ENCODE peak calls at places on chromosomes 6 and 20, in nine cellular contexts. One of them, this sample, is unnamed.

GRCh38 chr20:25324412-25324811 is 66.2 kb downstream of the ABHD12 start:
- DNase-seq in EL: no peak
- DNase-seq in stimulated activated CD8-positive, alpha-beta memory T cell treated with anti-CD3 and anti-CD28 coated beads, Interleukin-2, amount 100 ng/mL, for 48 hours: no peak
- DNase-seq in fibroblast of the aortic adventitia: no peak
- DNase-seq in stimulated activated CD4-positive, alpha-beta T cell treated with anti-CD3 and anti-CD28 coated beads, Interleukin-12 subunit alpha, Interleukin-12 subunit beta, amount 100 ng/mL, for 4 hours: no peak
- DNase-seq in GF-D8: peak; percentile 85
- DNase-seq in activated CD8-positive, alpha-beta memory T cell treated with anti-CD3 and anti-CD28 coated beads for 1 hour: no peak
- DNase-seq in hypothalamus: peak; percentile 45
- DNase-seq in heart left ventricle: no peak
- DNase-seq in this sample: no peak

GRCh38 chr6:19852090-19852457 is 14.9 kb downstream of the ID4 start:
- DNase-seq in stimulated activated CD4-positive, alpha-beta T cell treated with anti-CD3 and anti-CD28 coated beads, Interleukin-12 subunit alpha, Interleukin-12 subunit beta, amount 100 ng/mL, for 4 hours: no peak
- DNase-seq in hypothalamus: no peak
- DNase-seq in heart left ventricle: no peak
- DNase-seq in GF-D8: no peak
- DNase-seq in fibroblast of the aortic adventitia: no peak
- DNase-seq in stimulated activated CD8-positive, alpha-beta memory T cell treated with anti-CD3 and anti-CD28 coated beads, Interleukin-2, amount 100 ng/mL, for 48 hours: no peak
- DNase-seq in EL: no peak
- DNase-seq in activated CD8-positive, alpha-beta memory T cell treated with anti-CD3 and anti-CD28 coated beads for 1 hour: no peak
- DNase-seq in this sample: no peak

GRCh38 chr20:50399917-50400704 is 110.1 kb upstream of the PTPN1 start:
- DNase-seq in fibroblast of the aortic adventitia: no peak
- DNase-seq in heart left ventricle: no peak
- DNase-seq in hypothalamus: no peak
- DNase-seq in stimulated activated CD8-positive, alpha-beta memory T cell treated with anti-CD3 and anti-CD28 coated beads, Interleukin-2, amount 100 ng/mL, for 48 hours: no peak
- DNase-seq in stimulated activated CD4-positive, alpha-beta T cell treated with anti-CD3 and anti-CD28 coated beads, Interleukin-12 subunit alpha, Interleukin-12 subunit beta, amount 100 ng/mL, for 4 hours: no peak
- DNase-seq in EL: peak; percentile 50
- DNase-seq in GF-D8: no peak
- DNase-seq in activated CD8-positive, alpha-beta memory T cell treated with anti-CD3 and anti-CD28 coated beads for 1 hour: no peak
- DNase-seq in this sample: no peak

GRCh38 chr6:133553652-133554051 is 312.5 kb downstream of the EYA4 start:
- DNase-seq in heart left ventricle: no peak
- DNase-seq in stimulated activated CD8-positive, alpha-beta memory T cell treated with anti-CD3 and anti-CD28 coated beads, Interleukin-2, amount 100 ng/mL, for 48 hours: no peak
- DNase-seq in activated CD8-positive, alpha-beta memory T cell treated with anti-CD3 and anti-CD28 coated beads for 1 hour: no peak
- DNase-seq in fibroblast of the aortic adventitia: peak; percentile 85
- DNase-seq in hypothalamus: no peak
- DNase-seq in GF-D8: no peak
- DNase-seq in EL: peak; percentile 53
- DNase-seq in stimulated activated CD4-positive, alpha-beta T cell treated with anti-CD3 and anti-CD28 coated beads, Interleukin-12 subunit alpha, Interleukin-12 subunit beta, amount 100 ng/mL, for 4 hours: peak; percentile 4
- DNase-seq in this sample: no peak

GRCh38 chr6:159934181-159934580 is 34.7 kb upstream of the IGF2R start:
- DNase-seq in EL: peak; percentile 47
- DNase-seq in GF-D8: no peak
- DNase-seq in activated CD8-positive, alpha-beta memory T cell treated with anti-CD3 and anti-CD28 coated beads for 1 hour: no peak
- DNase-seq in stimulated activated CD8-positive, alpha-beta memory T cell treated with anti-CD3 and anti-CD28 coated beads, Interleukin-2, amount 100 ng/mL, for 48 hours: no peak
- DNase-seq in fibroblast of the aortic adventitia: no peak
- DNase-seq in hypothalamus: no peak
- DNase-seq in stimulated activated CD4-positive, alpha-beta T cell treated with anti-CD3 and anti-CD28 coated beads, Interleukin-12 subunit alpha, Interleukin-12 subunit beta, amount 100 ng/mL, for 4 hours: no peak
- DNase-seq in heart left ventricle: no peak
- DNase-seq in this sample: no peak

GRCh38 chr6:117409420-117409819 is 16.3 kb downstream of the ROS1 start:
- DNase-seq in hypothalamus: no peak
- DNase-seq in GF-D8: no peak
- DNase-seq in activated CD8-positive, alpha-beta memory T cell treated with anti-CD3 and anti-CD28 coated beads for 1 hour: no peak
- DNase-seq in EL: no peak
- DNase-seq in stimulated activated CD4-positive, alpha-beta T cell treated with anti-CD3 and anti-CD28 coated beads, Interleukin-12 subunit alpha, Interleukin-12 subunit beta, amount 100 ng/mL, for 4 hours: no peak
- DNase-seq in stimulated activated CD8-positive, alpha-beta memory T cell treated with anti-CD3 and anti-CD28 coated beads, Interleukin-2, amount 100 ng/mL, for 48 hours: no peak
- DNase-seq in heart left ventricle: no peak
- DNase-seq in fibroblast of the aortic adventitia: no peak
- DNase-seq in this sample: no peak

GRCh38 chr20:3297096-3297411 is 58.1 kb upstream of the SLC4A11 start:
- DNase-seq in activated CD8-positive, alpha-beta memory T cell treated with anti-CD3 and anti-CD28 coated beads for 1 hour: no peak
- DNase-seq in EL: no peak
- DNase-seq in hypothalamus: no peak
- DNase-seq in stimulated activated CD8-positive, alpha-beta memory T cell treated with anti-CD3 and anti-CD28 coated beads, Interleukin-2, amount 100 ng/mL, for 48 hours: no peak
- DNase-seq in stimulated activated CD4-positive, alpha-beta T cell treated with anti-CD3 and anti-CD28 coated beads, Interleukin-12 subunit alpha, Interleukin-12 subunit beta, amount 100 ng/mL, for 4 hours: no peak
- DNase-seq in GF-D8: no peak
- DNase-seq in heart left ventricle: peak; percentile 24
- DNase-seq in fibroblast of the aortic adventitia: no peak
- DNase-seq in this sample: no peak

GRCh38 chr6:36679043-36679821 is 718 bp downstream of the CDKN1A start:
- DNase-seq in heart left ventricle: peak; percentile 82
- DNase-seq in stimulated activated CD4-positive, alpha-beta T cell treated with anti-CD3 and anti-CD28 coated beads, Interleukin-12 subunit alpha, Interleukin-12 subunit beta, amount 100 ng/mL, for 4 hours: peak; percentile 18
- DNase-seq in GF-D8: no peak
- DNase-seq in activated CD8-positive, alpha-beta memory T cell treated with anti-CD3 and anti-CD28 coated beads for 1 hour: peak; percentile 13
- DNase-seq in stimulated activated CD8-positive, alpha-beta memory T cell treated with anti-CD3 and anti-CD28 coated beads, Interleukin-2, amount 100 ng/mL, for 48 hours: no peak
- DNase-seq in EL: peak; percentile 66
- DNase-seq in hypothalamus: no peak
- DNase-seq in fibroblast of the aortic adventitia: peak; percentile 60
- DNase-seq in this sample: no peak

GRCh38 chr6:135522975-135523692 is 25.6 kb upstream of the AHI1 start:
- DNase-seq in fibroblast of the aortic adventitia: peak; percentile 60
- DNase-seq in stimulated activated CD4-positive, alpha-beta T cell treated with anti-CD3 and anti-CD28 coated beads, Interleukin-12 subunit alpha, Interleukin-12 subunit beta, amount 100 ng/mL, for 4 hours: no peak
- DNase-seq in activated CD8-positive, alpha-beta memory T cell treated with anti-CD3 and anti-CD28 coated beads for 1 hour: no peak
- DNase-seq in stimulated activated CD8-positive, alpha-beta memory T cell treated with anti-CD3 and anti-CD28 coated beads, Interleukin-2, amount 100 ng/mL, for 48 hours: no peak
- DNase-seq in heart left ventricle: no peak
- DNase-seq in hypothalamus: no peak
- DNase-seq in GF-D8: no peak
- DNase-seq in EL: peak; percentile 48
- DNase-seq in this sample: no peak

GRCh38 chr20:43666376-43667328 is at the start of gene MYBL2:
- DNase-seq in stimulated activated CD4-positive, alpha-beta T cell treated with anti-CD3 and anti-CD28 coated beads, Interleukin-12 subunit alpha, Interleukin-12 subunit beta, amount 100 ng/mL, for 4 hours: peak; percentile 64
- DNase-seq in heart left ventricle: peak; percentile 24
- DNase-seq in EL: peak; percentile 74
- DNase-seq in stimulated activated CD8-positive, alpha-beta memory T cell treated with anti-CD3 and anti-CD28 coated beads, Interleukin-2, amount 100 ng/mL, for 48 hours: peak; percentile 57
- DNase-seq in activated CD8-positive, alpha-beta memory T cell treated with anti-CD3 and anti-CD28 coated beads for 1 hour: peak; percentile 47
- DNase-seq in hypothalamus: no peak
- DNase-seq in GF-D8: peak; percentile 20
- DNase-seq in fibroblast of the aortic adventitia: peak; percentile 30
- DNase-seq in this sample: peak; percentile 74

GRCh38 chr6:4928426-4928825 is 75.4 kb downstream of the RPP40 start:
- DNase-seq in hypothalamus: no peak
- DNase-seq in GF-D8: peak; percentile 12
- DNase-seq in activated CD8-positive, alpha-beta memory T cell treated with anti-CD3 and anti-CD28 coated beads for 1 hour: no peak
- DNase-seq in stimulated activated CD4-positive, alpha-beta T cell treated with anti-CD3 and anti-CD28 coated beads, Interleukin-12 subunit alpha, Interleukin-12 subunit beta, amount 100 ng/mL, for 4 hours: no peak
- DNase-seq in heart left ventricle: no peak
- DNase-seq in EL: peak; percentile 71
- DNase-seq in stimulated activated CD8-positive, alpha-beta memory T cell treated with anti-CD3 and anti-CD28 coated beads, Interleukin-2, amount 100 ng/mL, for 48 hours: no peak
- DNase-seq in fibroblast of the aortic adventitia: peak; percentile 51
- DNase-seq in this sample: no peak

GRCh38 chr6:138588805-138589434 is 89.6 kb upstream of the NHSL1 start:
- DNase-seq in stimulated activated CD4-positive, alpha-beta T cell treated with anti-CD3 and anti-CD28 coated beads, Interleukin-12 subunit alpha, Interleukin-12 subunit beta, amount 100 ng/mL, for 4 hours: peak; percentile 25
- DNase-seq in stimulated activated CD8-positive, alpha-beta memory T cell treated with anti-CD3 and anti-CD28 coated beads, Interleukin-2, amount 100 ng/mL, for 48 hours: peak; percentile 13
- DNase-seq in EL: peak; percentile 78
- DNase-seq in hypothalamus: no peak
- DNase-seq in activated CD8-positive, alpha-beta memory T cell treated with anti-CD3 and anti-CD28 coated beads for 1 hour: peak; percentile 17
- DNase-seq in fibroblast of the aortic adventitia: peak; percentile 89
- DNase-seq in heart left ventricle: peak; percentile 60
- DNase-seq in GF-D8: no peak
- DNase-seq in this sample: peak; percentile 26

GRCh38 chr6:3813150-3813780 is 35.9 kb upstream of the FAM50B start:
- DNase-seq in hypothalamus: no peak
- DNase-seq in fibroblast of the aortic adventitia: peak; percentile 37
- DNase-seq in heart left ventricle: peak; percentile 79
- DNase-seq in activated CD8-positive, alpha-beta memory T cell treated with anti-CD3 and anti-CD28 coated beads for 1 hour: no peak
- DNase-seq in GF-D8: no peak
- DNase-seq in EL: peak; percentile 66
- DNase-seq in stimulated activated CD8-positive, alpha-beta memory T cell treated with anti-CD3 and anti-CD28 coated beads, Interleukin-2, amount 100 ng/mL, for 48 hours: no peak
- DNase-seq in stimulated activated CD4-positive, alpha-beta T cell treated with anti-CD3 and anti-CD28 coated beads, Interleukin-12 subunit alpha, Interleukin-12 subunit beta, amount 100 ng/mL, for 4 hours: no peak
- DNase-seq in this sample: peak; percentile 39

GRCh38 chr6:11096109-11096508 is 2.5 kb downstream of the SMIM13 start:
- DNase-seq in stimulated activated CD4-positive, alpha-beta T cell treated with anti-CD3 and anti-CD28 coated beads, Interleukin-12 subunit alpha, Interleukin-12 subunit beta, amount 100 ng/mL, for 4 hours: no peak
- DNase-seq in fibroblast of the aortic adventitia: peak; percentile 50
- DNase-seq in stimulated activated CD8-positive, alpha-beta memory T cell treated with anti-CD3 and anti-CD28 coated beads, Interleukin-2, amount 100 ng/mL, for 48 hours: no peak
- DNase-seq in hypothalamus: no peak
- DNase-seq in heart left ventricle: no peak
- DNase-seq in activated CD8-positive, alpha-beta memory T cell treated with anti-CD3 and anti-CD28 coated beads for 1 hour: no peak
- DNase-seq in EL: peak; percentile 65
- DNase-seq in GF-D8: no peak
- DNase-seq in this sample: no peak

GRCh38 chr20:62617711-62618483 is 24.4 kb upstream of the SLCO4A1 start:
- DNase-seq in stimulated activated CD4-positive, alpha-beta T cell treated with anti-CD3 and anti-CD28 coated beads, Interleukin-12 subunit alpha, Interleukin-12 subunit beta, amount 100 ng/mL, for 4 hours: peak; percentile 45
- DNase-seq in activated CD8-positive, alpha-beta memory T cell treated with anti-CD3 and anti-CD28 coated beads for 1 hour: peak; percentile 33
- DNase-seq in GF-D8: peak; percentile 70
- DNase-seq in EL: no peak
- DNase-seq in heart left ventricle: peak; percentile 57
- DNase-seq in stimulated activated CD8-positive, alpha-beta memory T cell treated with anti-CD3 and anti-CD28 coated beads, Interleukin-2, amount 100 ng/mL, for 48 hours: peak; percentile 56
- DNase-seq in hypothalamus: no peak
- DNase-seq in fibroblast of the aortic adventitia: no peak
- DNase-seq in this sample: peak; percentile 58

GRCh38 chr6:27593861-27594260 is 121.0 kb upstream of the ZNF184 start:
- DNase-seq in activated CD8-positive, alpha-beta memory T cell treated with anti-CD3 and anti-CD28 coated beads for 1 hour: no peak
- DNase-seq in stimulated activated CD4-positive, alpha-beta T cell treated with anti-CD3 and anti-CD28 coated beads, Interleukin-12 subunit alpha, Interleukin-12 subunit beta, amount 100 ng/mL, for 4 hours: no peak
- DNase-seq in EL: no peak
- DNase-seq in stimulated activated CD8-positive, alpha-beta memory T cell treated with anti-CD3 and anti-CD28 coated beads, Interleukin-2, amount 100 ng/mL, for 48 hours: no peak
- DNase-seq in hypothalamus: no peak
- DNase-seq in fibroblast of the aortic adventitia: no peak
- DNase-seq in GF-D8: no peak
- DNase-seq in heart left ventricle: no peak
- DNase-seq in this sample: no peak

GRCh38 chr20:53795170-53795569 is 201.5 kb upstream of the ZNF217 start:
- DNase-seq in GF-D8: no peak
- DNase-seq in stimulated activated CD8-positive, alpha-beta memory T cell treated with anti-CD3 and anti-CD28 coated beads, Interleukin-2, amount 100 ng/mL, for 48 hours: no peak
- DNase-seq in EL: peak; percentile 63
- DNase-seq in heart left ventricle: no peak
- DNase-seq in hypothalamus: no peak
- DNase-seq in activated CD8-positive, alpha-beta memory T cell treated with anti-CD3 and anti-CD28 coated beads for 1 hour: no peak
- DNase-seq in fibroblast of the aortic adventitia: no peak
- DNase-seq in stimulated activated CD4-positive, alpha-beta T cell treated with anti-CD3 and anti-CD28 coated beads, Interleukin-12 subunit alpha, Interleukin-12 subunit beta, amount 100 ng/mL, for 4 hours: no peak
- DNase-seq in this sample: no peak

GRCh38 chr20:17542993-17543412 is 11.8 kb upstream of the BFSP1 start:
- DNase-seq in hypothalamus: no peak
- DNase-seq in EL: peak; percentile 75
- DNase-seq in GF-D8: no peak
- DNase-seq in heart left ventricle: no peak
- DNase-seq in fibroblast of the aortic adventitia: peak; percentile 95
- DNase-seq in stimulated activated CD8-positive, alpha-beta memory T cell treated with anti-CD3 and anti-CD28 coated beads, Interleukin-2, amount 100 ng/mL, for 48 hours: no peak
- DNase-seq in stimulated activated CD4-positive, alpha-beta T cell treated with anti-CD3 and anti-CD28 coated beads, Interleukin-12 subunit alpha, Interleukin-12 subunit beta, amount 100 ng/mL, for 4 hours: no peak
- DNase-seq in activated CD8-positive, alpha-beta memory T cell treated with anti-CD3 and anti-CD28 coated beads for 1 hour: no peak
- DNase-seq in this sample: no peak

GRCh38 chr20:57654998-57655811 is 35.0 kb upstream of the ZBP1 start:
- DNase-seq in EL: no peak
- DNase-seq in stimulated activated CD8-positive, alpha-beta memory T cell treated with anti-CD3 and anti-CD28 coated beads, Interleukin-2, amount 100 ng/mL, for 48 hours: no peak
- DNase-seq in hypothalamus: no peak
- DNase-seq in heart left ventricle: peak; percentile 16
- DNase-seq in GF-D8: no peak
- DNase-seq in stimulated activated CD4-positive, alpha-beta T cell treated with anti-CD3 and anti-CD28 coated beads, Interleukin-12 subunit alpha, Interleukin-12 subunit beta, amount 100 ng/mL, for 4 hours: no peak
- DNase-seq in activated CD8-positive, alpha-beta memory T cell treated with anti-CD3 and anti-CD28 coated beads for 1 hour: no peak
- DNase-seq in fibroblast of the aortic adventitia: no peak
- DNase-seq in this sample: peak; percentile 15

GRCh38 chr6:35240838-35241801 is 18.4 kb upstream of the ZNF76 start:
- DNase-seq in fibroblast of the aortic adventitia: peak; percentile 53
- DNase-seq in hypothalamus: peak; percentile 12
- DNase-seq in activated CD8-positive, alpha-beta memory T cell treated with anti-CD3 and anti-CD28 coated beads for 1 hour: peak; percentile 58
- DNase-seq in EL: peak; percentile 55
- DNase-seq in stimulated activated CD8-positive, alpha-beta memory T cell treated with anti-CD3 and anti-CD28 coated beads, Interleukin-2, amount 100 ng/mL, for 48 hours: peak; percentile 69
- DNase-seq in stimulated activated CD4-positive, alpha-beta T cell treated with anti-CD3 and anti-CD28 coated beads, Interleukin-12 subunit alpha, Interleukin-12 subunit beta, amount 100 ng/mL, for 4 hours: peak; percentile 73
- DNase-seq in heart left ventricle: peak; percentile 67
- DNase-seq in GF-D8: no peak
- DNase-seq in this sample: peak; percentile 79

GRCh38 chr20:58140787-58141396 is 87.6 kb downstream of the ANKRD60 start:
- DNase-seq in GF-D8: no peak
- DNase-seq in heart left ventricle: no peak
- DNase-seq in stimulated activated CD8-positive, alpha-beta memory T cell treated with anti-CD3 and anti-CD28 coated beads, Interleukin-2, amount 100 ng/mL, for 48 hours: no peak
- DNase-seq in EL: no peak
- DNase-seq in fibroblast of the aortic adventitia: no peak
- DNase-seq in stimulated activated CD4-positive, alpha-beta T cell treated with anti-CD3 and anti-CD28 coated beads, Interleukin-12 subunit alpha, Interleukin-12 subunit beta, amount 100 ng/mL, for 4 hours: no peak
- DNase-seq in activated CD8-positive, alpha-beta memory T cell treated with anti-CD3 and anti-CD28 coated beads for 1 hour: no peak
- DNase-seq in hypothalamus: no peak
- DNase-seq in this sample: no peak

GRCh38 chr6:134247271-134247833 is 70.6 kb downstream of the SGK1 start:
- DNase-seq in EL: no peak
- DNase-seq in stimulated activated CD8-positive, alpha-beta memory T cell treated with anti-CD3 and anti-CD28 coated beads, Interleukin-2, amount 100 ng/mL, for 48 hours: peak; percentile 27
- DNase-seq in activated CD8-positive, alpha-beta memory T cell treated with anti-CD3 and anti-CD28 coated beads for 1 hour: peak; percentile 14
- DNase-seq in heart left ventricle: no peak
- DNase-seq in stimulated activated CD4-positive, alpha-beta T cell treated with anti-CD3 and anti-CD28 coated beads, Interleukin-12 subunit alpha, Interleukin-12 subunit beta, amount 100 ng/mL, for 4 hours: peak; percentile 39
- DNase-seq in fibroblast of the aortic adventitia: no peak
- DNase-seq in hypothalamus: no peak
- DNase-seq in GF-D8: no peak
- DNase-seq in this sample: peak; percentile 26

GRCh38 chr6:164344801-164345291 is 930.3 kb downstream of the QKI start:
- DNase-seq in stimulated activated CD4-positive, alpha-beta T cell treated with anti-CD3 and anti-CD28 coated beads, Interleukin-12 subunit alpha, Interleukin-12 subunit beta, amount 100 ng/mL, for 4 hours: no peak
- DNase-seq in hypothalamus: no peak
- DNase-seq in EL: no peak
- DNase-seq in activated CD8-positive, alpha-beta memory T cell treated with anti-CD3 and anti-CD28 coated beads for 1 hour: no peak
- DNase-seq in stimulated activated CD8-positive, alpha-beta memory T cell treated with anti-CD3 and anti-CD28 coated beads, Interleukin-2, amount 100 ng/mL, for 48 hours: no peak
- DNase-seq in fibroblast of the aortic adventitia: peak; percentile 57
- DNase-seq in heart left ventricle: no peak
- DNase-seq in GF-D8: no peak
- DNase-seq in this sample: no peak

GRCh38 chr20:14245368-14245970 is 91.9 kb downstream of the FLRT3 start:
- DNase-seq in stimulated activated CD4-positive, alpha-beta T cell treated with anti-CD3 and anti-CD28 coated beads, Interleukin-12 subunit alpha, Interleukin-12 subunit beta, amount 100 ng/mL, for 4 hours: no peak
- DNase-seq in heart left ventricle: no peak
- DNase-seq in GF-D8: no peak
- DNase-seq in stimulated activated CD8-positive, alpha-beta memory T cell treated with anti-CD3 and anti-CD28 coated beads, Interleukin-2, amount 100 ng/mL, for 48 hours: no peak
- DNase-seq in hypothalamus: no peak
- DNase-seq in EL: no peak
- DNase-seq in fibroblast of the aortic adventitia: peak; percentile 86
- DNase-seq in activated CD8-positive, alpha-beta memory T cell treated with anti-CD3 and anti-CD28 coated beads for 1 hour: no peak
- DNase-seq in this sample: no peak

GRCh38 chr6:155273438-155273837 is 9.6 kb downstream of the CLDN20 start:
- DNase-seq in heart left ventricle: no peak
- DNase-seq in GF-D8: no peak
- DNase-seq in activated CD8-positive, alpha-beta memory T cell treated with anti-CD3 and anti-CD28 coated beads for 1 hour: no peak
- DNase-seq in stimulated activated CD4-positive, alpha-beta T cell treated with anti-CD3 and anti-CD28 coated beads, Interleukin-12 subunit alpha, Interleukin-12 subunit beta, amount 100 ng/mL, for 4 hours: no peak
- DNase-seq in fibroblast of the aortic adventitia: peak; percentile 80
- DNase-seq in stimulated activated CD8-positive, alpha-beta memory T cell treated with anti-CD3 and anti-CD28 coated beads, Interleukin-2, amount 100 ng/mL, for 48 hours: no peak
- DNase-seq in hypothalamus: no peak
- DNase-seq in EL: peak; percentile 94
- DNase-seq in this sample: no peak

GRCh38 chr20:50682947-50683530 is 8.3 kb downstream of the RIPOR3 start:
- DNase-seq in fibroblast of the aortic adventitia: no peak
- DNase-seq in EL: no peak
- DNase-seq in stimulated activated CD4-positive, alpha-beta T cell treated with anti-CD3 and anti-CD28 coated beads, Interleukin-12 subunit alpha, Interleukin-12 subunit beta, amount 100 ng/mL, for 4 hours: no peak
- DNase-seq in GF-D8: no peak
- DNase-seq in hypothalamus: no peak
- DNase-seq in stimulated activated CD8-positive, alpha-beta memory T cell treated with anti-CD3 and anti-CD28 coated beads, Interleukin-2, amount 100 ng/mL, for 48 hours: no peak
- DNase-seq in heart left ventricle: no peak
- DNase-seq in activated CD8-positive, alpha-beta memory T cell treated with anti-CD3 and anti-CD28 coated beads for 1 hour: no peak
- DNase-seq in this sample: no peak

GRCh38 chr20:6660441-6660840 is 107.0 kb upstream of the BMP2 start:
- DNase-seq in fibroblast of the aortic adventitia: no peak
- DNase-seq in hypothalamus: no peak
- DNase-seq in EL: no peak
- DNase-seq in GF-D8: no peak
- DNase-seq in activated CD8-positive, alpha-beta memory T cell treated with anti-CD3 and anti-CD28 coated beads for 1 hour: no peak
- DNase-seq in stimulated activated CD8-positive, alpha-beta memory T cell treated with anti-CD3 and anti-CD28 coated beads, Interleukin-2, amount 100 ng/mL, for 48 hours: no peak
- DNase-seq in heart left ventricle: no peak
- DNase-seq in stimulated activated CD4-positive, alpha-beta T cell treated with anti-CD3 and anti-CD28 coated beads, Interleukin-12 subunit alpha, Interleukin-12 subunit beta, amount 100 ng/mL, for 4 hours: no peak
- DNase-seq in this sample: no peak